ENCODE peak calls at places on chromosomes 11 and 22, in five cellular contexts. H, G, S, C and V are unnamed samples.
A peak's percentile ranks its signal among the peaks of the same experiment; 100 is the strongest.

GRCh38 chr11:64650923-64651523 is 60.0 kb downstream of the SLC22A12 start:
- DNase-seq in G (peak; percentile 53), C (no peak), H (no peak), S (no peak), V (no peak)

GRCh38 chr11:66104057-66104638 is 34.1 kb downstream of the PACS1 start:
- DNase-seq in H (no peak), C (no peak), G (no peak), S (no peak), V (no peak)

GRCh38 chr11:199004-199581 is 6.2 kb downstream of the SCGB1C1 start:
- DNase-seq in G (no peak), C (peak; percentile 18), H (no peak), S (no peak), V (no peak)

GRCh38 chr11:76735841-76736240 is 47.3 kb upstream of the TSKU start:
- DNase-seq in H (no peak), C (no peak), G (no peak), S (no peak), V (no peak)

GRCh38 chr22:24807284-24807950 is 1.4 kb downstream of the SGSM1 start:
- DNase-seq in C (peak; percentile 75), S (no peak), G (no peak), H (peak; percentile 70), V (peak; percentile 66)

GRCh38 chr22:38418589-38418988 is 36.4 kb downstream of the KCNJ4 start:
- DNase-seq in S (no peak), G (no peak), C (no peak), H (no peak), V (no peak)

GRCh38 chr22:38921801-38922200 is 35.6 kb upstream of the APOBEC3A start:
- DNase-seq in S (no peak), H (no peak), C (no peak), G (no peak), V (no peak)

GRCh38 chr11:75351541-75352416 is at the start of gene ARRB1:
- DNase-seq in S (peak; percentile 27), G (peak; percentile 68), C (peak; percentile 54), H (peak; percentile 92), V (peak; percentile 83)

GRCh38 chr22:41048791-41049717 is 43.3 kb upstream of the EP300 start:
- DNase-seq in H (peak; percentile 81), C (peak; percentile 75), S (no peak), G (peak; percentile 65), V (peak; percentile 82)

GRCh38 chr22:46774456-46775363 is 12.3 kb downstream of the TBC1D22A start:
- DNase-seq in S (no peak), G (no peak), C (no peak), H (peak; percentile 47), V (no peak)

GRCh38 chr11:69014084-69014935 is 1.3 kb upstream of the MRGPRF start:
- DNase-seq in C (no peak), S (no peak), G (no peak), H (peak; percentile 71), V (peak; percentile 92)

GRCh38 chr11:57237204-57237681 is at the start of gene APLNR:
- DNase-seq in H (peak; percentile 38), S (no peak), G (no peak), C (no peak), V (no peak)

GRCh38 chr11:72007587-72007986 is 8.9 kb downstream of the IL18BP start:
- DNase-seq in H (no peak), C (no peak), G (no peak), S (no peak), V (no peak)

GRCh38 chr11:86508604-86509471 is 134.2 kb downstream of the CCDC81 start:
- DNase-seq in S (no peak), H (no peak), G (no peak), C (no peak), V (no peak)

GRCh38 chr22:19466848-19467752 is 11.9 kb downstream of the UFD1 start:
- DNase-seq in C (no peak), H (no peak), G (no peak), S (no peak), V (no peak)

GRCh38 chr11:130144721-130145327 is 14.8 kb upstream of the ST14 start:
- DNase-seq in G (no peak), C (no peak), S (no peak), H (no peak), V (no peak)

GRCh38 chr11:613369-613968 is 2.3 kb downstream of the IRF7 start:
- DNase-seq in H (peak; percentile 39), G (peak; percentile 38), C (peak; percentile 72), S (peak; percentile 46), V (no peak)

GRCh38 chr22:25069758-25070461 is 117.4 kb downstream of the KIAA1671 start:
- DNase-seq in G (no peak), C (peak; percentile 50), S (no peak), H (peak; percentile 67), V (peak; percentile 58)

GRCh38 chr11:86234831-86235461 is 9.6 kb upstream of the EED start:
- DNase-seq in G (no peak), H (no peak), S (no peak), C (no peak), V (no peak)